ENCODE peak calls at places on chromosomes 11 and 22, in four cellular contexts. Y, Q, R and X are unnamed samples. For H3K36me3, the result is how much of the 10 kb centered on the place peaks cover.

GRCh38 chr22:37154925-37155712 is 5.4 kb upstream of the IL2RB start:
- DNase-seq in Y (no peak), Q (no peak), R (no peak), X (peak)

GRCh38 chr11:29256580-29256979 is 760.2 kb downstream of the KCNA4 start:
- DNase-seq in Q (no peak), R (no peak), Y (no peak), X (no peak)

GRCh38 chr11:103700605-103701004 is 335.8 kb upstream of the DDI1 start:
- DNase-seq in Y (peak), R (no peak), Q (no peak), X (peak)

GRCh38 chr11:118929496-118930151 is 3.9 kb upstream of the BCL9L start:
- DNase-seq in Y (peak), Q (peak), R (peak), X (peak)

GRCh38 chr11:131464481-131464880 is 94.1 kb downstream of the NTM start:
- DNase-seq in Q (no peak), R (no peak), Y (no peak), X (no peak)

GRCh38 chr22:26718905-26719304 is 61.5 kb downstream of the MIAT start:
- DNase-seq in R (no peak), Q (no peak), Y (no peak), X (peak)

GRCh38 chr22:20456722-20457076 is 19.1 kb upstream of the SCARF2 start:
- DNase-seq in R (peak), Y (no peak), Q (no peak), X (no peak)

GRCh38 chr11:2800655-2801531 is 84.7 kb downstream of the CDKN1C start:
- DNase-seq in Y (no peak), R (peak), Q (peak), X (no peak)

GRCh38 chr11:70456921-70457532 is 58.7 kb downstream of the CTTN start:
- DNase-seq in Y (no peak), R (no peak), Q (no peak), X (no peak)

GRCh38 chr11:67289226-67289650 is at the start of gene ANKRD13D:
- DNase-seq in R (peak), Q (no peak), Y (no peak), X (no peak)

GRCh38 chr11:131408011-131408640 is 37.7 kb downstream of the NTM start:
- DNase-seq in R (no peak), Y (peak), Q (no peak), X (peak)

GRCh38 chr22:45154383-45154782 is 9.3 kb upstream of the NUP50 start:
- DNase-seq in Y (peak), Q (no peak), R (no peak), X (peak)

GRCh38 chr22:27461470-27461869 is 340.1 kb downstream of the MN1 start:
- DNase-seq in Y (no peak), R (no peak), Q (no peak), X (peak)

GRCh38 chr11:18071098-18071705 is 25.1 kb upstream of the TPH1 start:
- DNase-seq in Q (no peak), Y (no peak), R (no peak), X (no peak)

GRCh38 chr22:36873614-36874308 is 13.0 kb downstream of the NCF4 start:
- DNase-seq in Y (peak), R (peak), Q (no peak), X (peak)

GRCh38 chr11:111417766-111418435 is 38.8 kb upstream of the POU2AF1 start:
- DNase-seq in Y (peak), R (no peak), Q (peak), X (peak)

DNA sequence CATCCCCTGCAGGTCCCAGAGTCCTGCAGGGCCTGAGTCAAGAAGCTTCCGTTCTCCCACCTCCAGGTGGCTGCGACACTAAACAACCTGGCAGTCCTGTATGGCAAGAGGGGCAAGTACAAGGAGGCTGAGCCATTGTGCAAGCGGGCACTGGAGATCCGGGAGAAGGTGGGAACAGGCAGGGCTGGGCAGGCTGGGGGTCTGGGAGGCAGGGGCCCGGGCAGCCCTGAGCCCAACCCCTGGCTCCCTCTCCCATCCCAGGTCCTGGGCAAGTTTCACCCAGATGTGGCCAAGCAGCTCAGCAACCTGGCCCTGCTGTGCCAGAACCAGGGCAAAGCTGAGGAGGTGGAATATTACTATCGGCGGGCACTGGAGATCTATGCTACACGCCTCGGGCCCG is 4.7 kb upstream of the RAB1B start:
- DNase-seq in Q (no peak), R (no peak), Y (no peak), X (no peak)
- H3K36me3 ChIP-seq in Q (half or more), R (under half), Y (under half), X (under half)

DNA sequence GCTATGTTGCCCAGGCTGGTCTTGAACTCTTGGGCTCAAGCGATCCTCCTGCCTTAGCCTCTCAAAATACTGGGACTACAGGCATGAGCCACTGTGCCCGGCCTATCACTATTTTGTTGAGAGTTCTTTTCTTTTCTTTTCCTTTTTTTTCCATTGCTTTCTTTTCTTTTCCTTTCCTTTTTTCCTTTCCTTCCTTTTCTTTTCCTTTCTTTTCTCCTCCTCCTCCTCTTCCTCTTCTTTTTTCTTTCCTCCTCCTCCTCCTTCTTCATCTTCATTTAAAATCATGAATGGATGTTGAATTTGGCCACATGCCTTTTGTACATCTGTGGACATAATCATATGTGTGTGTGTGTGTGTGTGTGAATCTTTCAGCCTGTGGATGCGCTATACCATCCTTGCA is 25.7 kb upstream of the PRAME start:
- DNase-seq in Y (no peak), Q (no peak), R (no peak), X (no peak)
- TF ChIP-seq CTCF in Y (no peak), Q (no peak), R (no peak), X (no peak)

DNA sequence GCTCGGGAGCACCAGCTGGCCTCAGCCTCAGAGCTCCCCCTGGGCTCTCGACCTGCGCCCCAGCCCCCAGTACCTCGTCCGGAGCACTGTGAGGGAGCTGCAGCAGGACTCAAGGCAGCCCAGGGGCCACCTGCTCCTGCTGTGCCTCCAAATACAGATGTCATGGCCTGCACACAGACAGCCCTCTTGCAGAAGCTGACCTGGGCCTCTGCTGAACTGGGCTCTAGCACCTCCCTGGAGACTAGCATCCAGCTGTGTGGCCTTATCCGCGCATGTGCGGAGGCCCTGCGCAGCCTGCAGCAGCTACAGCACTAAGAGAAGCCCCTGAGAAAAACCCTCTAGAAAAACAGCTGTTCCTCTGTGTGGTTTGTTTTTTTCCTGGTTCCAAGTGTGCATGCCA is 918 bp upstream of the FAM89B start:
- DNase-seq in Q (no peak), Y (no peak), R (no peak), X (no peak)
- H3K4me3 ChIP-seq in Q (peak), Y (no peak), R (peak), X (peak)

DNA sequence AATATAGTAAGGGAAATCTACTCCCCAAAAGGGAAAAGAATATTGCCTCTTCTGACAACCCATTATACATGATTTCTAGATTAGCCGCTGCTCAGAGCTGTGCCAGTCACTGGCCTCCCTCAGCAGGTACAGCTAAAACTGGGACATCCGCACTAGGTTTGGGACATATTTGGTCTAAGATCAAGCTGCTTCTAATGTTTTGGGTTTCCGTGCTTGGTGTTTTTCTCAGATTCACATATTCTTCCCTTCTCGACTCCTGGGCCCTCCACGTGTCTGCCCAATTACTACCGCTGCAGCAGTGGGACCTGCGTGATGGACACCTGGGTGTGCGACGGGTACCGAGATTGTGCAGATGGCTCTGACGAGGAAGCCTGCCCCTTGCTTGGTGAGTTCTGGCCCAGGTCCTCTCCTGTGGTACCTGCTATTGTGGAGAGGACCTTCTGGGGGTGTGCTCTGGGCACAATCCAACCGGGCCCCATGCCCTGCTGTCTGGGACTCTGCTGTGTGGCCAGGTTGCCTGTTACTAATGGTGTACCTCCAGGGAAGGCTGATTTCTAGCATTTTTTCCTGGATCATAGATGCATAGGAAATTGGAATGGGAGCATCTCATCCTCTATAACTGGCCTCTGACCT is 138.1 kb upstream of the SORL1-AS1 start:
- DNase-seq in R (no peak), Y (no peak), Q (no peak), X (no peak)
- H3K36me3 ChIP-seq in R (half or more), Y (under half), Q (under half), X (under half)

DNA sequence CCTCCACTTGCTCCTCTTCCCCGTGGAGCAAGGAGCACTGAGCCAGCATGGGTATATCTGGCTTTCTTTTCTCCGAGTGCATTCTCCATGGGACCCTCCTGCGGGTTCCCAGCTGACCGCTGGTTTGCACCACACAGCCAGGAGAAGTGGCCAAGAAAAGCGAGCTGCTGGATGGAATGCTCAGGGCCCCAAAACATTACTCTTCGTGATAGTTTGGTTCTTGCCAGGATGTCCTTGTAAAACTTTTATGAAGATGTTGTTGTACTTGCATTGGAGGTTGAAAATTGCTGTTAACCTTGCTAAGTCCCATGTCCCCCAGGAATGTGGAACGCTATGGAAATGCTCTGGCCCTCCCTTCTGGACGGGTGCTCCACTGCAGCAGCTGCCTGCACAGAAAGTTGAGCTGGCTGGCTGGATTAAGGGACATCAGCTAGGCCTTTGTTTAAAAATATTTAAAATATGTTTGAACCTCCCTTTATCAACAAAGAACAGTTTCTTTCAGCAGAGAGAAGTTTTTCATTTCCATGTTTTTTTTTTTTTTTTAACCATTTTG is 68.7 kb downstream of the ZNRF3 start:
- DNase-seq in Q (no peak), Y (peak), R (no peak), X (no peak)
- TF ChIP-seq CTCF in Q (peak), Y (peak), R (no peak), X (no peak)

DNA sequence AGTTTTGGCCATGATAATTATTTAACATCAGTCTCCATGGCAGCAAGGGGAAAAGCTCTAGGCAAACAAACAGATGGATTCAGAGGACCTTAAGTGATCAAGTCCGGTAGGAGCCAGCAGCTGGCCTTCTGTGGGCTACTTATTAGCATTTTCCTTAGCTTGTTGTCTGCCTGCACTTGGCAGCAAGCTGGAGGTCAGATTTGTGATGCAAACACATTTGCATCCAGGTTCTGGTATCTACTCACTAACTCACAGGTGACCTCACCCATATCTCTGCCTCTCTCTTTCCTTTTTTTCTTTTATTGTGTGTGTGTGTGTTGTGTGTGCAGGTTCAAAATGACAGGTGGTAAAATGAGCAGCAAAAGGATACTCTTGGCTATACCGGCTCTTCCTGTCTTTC is 32.3 kb downstream of the ARHGAP42 start:
- DNase-seq in R (no peak), Y (peak), Q (no peak), X (no peak)
- H3K4me3 ChIP-seq in R (no peak), Y (no peak), Q (no peak), X (no peak)